ENCODE peak calls at places on chromosomes 12 and 14, in six cellular contexts. R, Q, U, W, P and E are unnamed samples.

GRCh38 chr12:26692417-26692816 is 140.6 kb downstream of the ITPR2 start:
- DNase-seq in R (no peak), Q (no peak), U (no peak), W (no peak), P (no peak), E (no peak)

GRCh38 chr12:39145175-39145999 is 240.0 kb upstream of the CPNE8 start:
- DNase-seq in R (no peak), Q (no peak), U (peak; percentile 92), W (peak; percentile 47), P (peak; percentile 13), E (no peak)

GRCh38 chr12:12807970-12808702 is 5.0 kb upstream of the DDX47 start:
- DNase-seq in R (no peak), Q (no peak), U (no peak), W (peak; percentile 51), P (no peak), E (peak; percentile 36)

GRCh38 chr12:57552306-57552651 is 2.4 kb downstream of the KIF5A start:
- DNase-seq in R (no peak), Q (no peak), U (no peak), W (no peak), P (no peak), E (no peak)

GRCh38 chr12:20314325-20314724 is 54.0 kb upstream of the PDE3A start:
- DNase-seq in R (no peak), Q (no peak), U (no peak), W (no peak), P (no peak), E (no peak)

GRCh38 chr14:22733829-22734228 is 32.7 kb upstream of the OXA1L start:
- DNase-seq in R (no peak), Q (no peak), U (no peak), W (no peak), P (no peak), E (no peak)

GRCh38 chr12:53067993-53068770 is 11.0 kb downstream of the SPRYD3 start:
- DNase-seq in R (no peak), Q (no peak), U (no peak), W (no peak), P (no peak), E (no peak)

GRCh38 chr14:37623971-37624370 is 28.5 kb downstream of the TTC6 start:
- DNase-seq in R (no peak), Q (no peak), U (no peak), W (no peak), P (no peak), E (no peak)